ENCODE peak calls at places on chromosomes 11 and 22, in ten cellular contexts. R is GM23248; K is mesendoderm; O is Daoy; F is hippocampal formation; W is stimulated activated CD4-positive, alpha-beta T cell treated with anti-CD3 and anti-CD28 coated beads, Interleukin-4, amount 100 ng/mL, for 48 hours; I is chondrocyte; A is skeletal muscle cell; C is SHP77; B is NCI-H524. Z is an unnamed sample.

GRCh38 chr11:1453611-1454386 is 32.8 kb downstream of the MOB2 start:
- DNase-seq in R (peak), K (peak), O (peak), F (no peak), W (peak), I (no peak), A (no peak), C (no peak), B (no peak), Z (no peak)

GRCh38 chr22:44455151-44455962 is 42.7 kb downstream of the RTL6 start:
- DNase-seq in R (no peak), K (no peak), O (no peak), F (no peak), W (no peak), I (no peak), A (no peak), C (no peak), B (no peak), Z (no peak)

GRCh38 chr11:2314525-2315394 is 12.9 kb downstream of the TSPAN32 start:
- DNase-seq in R (peak), K (no peak), O (peak), F (peak), W (no peak), I (no peak), A (no peak), C (no peak), B (peak), Z (peak)

GRCh38 chr22:46418827-46419226 is 83.3 kb downstream of the TRMU start:
- DNase-seq in R (no peak), K (no peak), O (no peak), F (no peak), W (no peak), I (no peak), A (no peak), C (no peak), B (no peak), Z (no peak)

GRCh38 chr22:32324505-32325415 is 32.9 kb upstream of the RFPL3 start:
- DNase-seq in R (no peak), K (no peak), O (no peak), F (no peak), W (no peak), I (no peak), A (no peak), C (no peak), B (no peak), Z (no peak)

GRCh38 chr11:12599408-12600143 is 74.6 kb upstream of the TEAD1 start:
- DNase-seq in R (peak), K (peak), O (peak), F (peak), W (peak), I (no peak), A (no peak), C (peak), B (peak), Z (peak)

GRCh38 chr11:61116426-61117214 is 14.3 kb downstream of the CD5 start:
- DNase-seq in R (no peak), K (no peak), O (no peak), F (no peak), W (no peak), I (peak), A (no peak), C (no peak), B (no peak), Z (no peak)

GRCh38 chr22:22884888-22885840 is 2.5 kb upstream of the IGLL5 start:
- DNase-seq in R (no peak), K (no peak), O (no peak), F (no peak), W (peak), I (no peak), A (no peak), C (no peak), B (no peak), Z (no peak)

GRCh38 chr11:72036687-72037086 is 38.0 kb downstream of the IL18BP start:
- DNase-seq in R (no peak), K (no peak), O (no peak), F (no peak), W (no peak), I (no peak), A (no peak), C (no peak), B (peak), Z (no peak)

GRCh38 chr11:126194121-126194543 is 17.3 kb downstream of the RPUSD4 start:
- DNase-seq in R (peak), K (peak), O (peak), F (peak), W (peak), I (no peak), A (no peak), C (peak), B (no peak), Z (peak)

GRCh38 chr11:73293356-73293936 is 14.6 kb upstream of the ARHGEF17 start:
- DNase-seq in R (no peak), K (no peak), O (no peak), F (no peak), W (no peak), I (peak), A (no peak), C (no peak), B (no peak), Z (no peak)

GRCh38 chr11:128212324-128212723 is 375.0 kb downstream of the ETS1 start:
- DNase-seq in R (no peak), K (no peak), O (no peak), F (no peak), W (no peak), I (no peak), A (no peak), C (no peak), B (no peak), Z (no peak)

GRCh38 chr11:65308281-65308891 is 6.3 kb upstream of the CDC42EP2 start:
- DNase-seq in R (no peak), K (no peak), O (peak), F (no peak), W (no peak), I (no peak), A (no peak), C (no peak), B (no peak), Z (no peak)

GRCh38 chr11:115496892-115497291 is 7.3 kb downstream of the CADM1 start:
- DNase-seq in R (no peak), K (no peak), O (peak), F (no peak), W (no peak), I (no peak), A (no peak), C (no peak), B (no peak), Z (peak)

GRCh38 chr11:78689558-78690153 is 115.0 kb upstream of the NARS2 start:
- DNase-seq in R (no peak), K (no peak), O (no peak), F (no peak), W (no peak), I (no peak), A (no peak), C (no peak), B (no peak), Z (peak)

GRCh38 chr11:63020671-63021255 is 5.1 kb upstream of the SLC22A8 start:
- DNase-seq in R (no peak), K (peak), O (peak), F (no peak), W (peak), I (no peak), A (no peak), C (no peak), B (no peak), Z (no peak)

GRCh38 chr11:2816941-2817421 is 68.6 kb downstream of the CDKN1C start:
- DNase-seq in R (peak), K (no peak), O (no peak), F (no peak), W (no peak), I (peak), A (no peak), C (no peak), B (no peak), Z (no peak)

GRCh38 chr11:59186130-59186594 is 14.2 kb downstream of the DTX4 start:
- DNase-seq in R (peak), K (peak), O (peak), F (peak), W (peak), I (no peak), A (no peak), C (no peak), B (no peak), Z (no peak)

GRCh38 chr22:37601540-37602442 is 6.8 kb upstream of the GGA1 start:
- DNase-seq in R (peak), K (peak), O (peak), F (no peak), W (no peak), I (no peak), A (no peak), C (no peak), B (peak), Z (no peak)

GRCh38 chr22:49355206-49355920 is 472.3 kb downstream of the BRD1 start:
- DNase-seq in R (no peak), K (no peak), O (no peak), F (no peak), W (no peak), I (no peak), A (no peak), C (no peak), B (no peak), Z (no peak)

GRCh38 chr11:96137357-96137756 is 205.6 kb downstream of the MAML2 start:
- DNase-seq in R (no peak), K (no peak), O (no peak), F (no peak), W (no peak), I (no peak), A (no peak), C (no peak), B (no peak), Z (peak)

GRCh38 chr11:47392546-47393162 is 14.3 kb upstream of the SPI1 start:
- DNase-seq in R (no peak), K (no peak), O (no peak), F (no peak), W (no peak), I (no peak), A (no peak), C (no peak), B (no peak), Z (peak)

GRCh38 chr22:41925783-41926460 is 684 bp downstream of the TNFRSF13C start:
- DNase-seq in R (peak), K (peak), O (peak), F (peak), W (peak), I (no peak), A (no peak), C (no peak), B (no peak), Z (no peak)

GRCh38 chr11:6631356-6631890 is 12.2 kb upstream of the TPP1 start:
- DNase-seq in R (no peak), K (no peak), O (no peak), F (no peak), W (no peak), I (no peak), A (no peak), C (no peak), B (no peak), Z (no peak)

GRCh38 chr11:114606003-114606801 is 10.6 kb upstream of the NXPE4 start:
- DNase-seq in R (peak), K (no peak), O (no peak), F (no peak), W (no peak), I (no peak), A (no peak), C (no peak), B (no peak), Z (no peak)

GRCh38 chr11:34929794-34930763 is 13.7 kb downstream of the PDHX start:
- DNase-seq in R (no peak), K (peak), O (no peak), F (no peak), W (no peak), I (no peak), A (no peak), C (no peak), B (no peak), Z (no peak)